ENCODE peak calls at places on chromosomes 7 and 10, in ten cellular contexts. R is MV-4-11; O is fibroblast of the conjunctiva; M is RCC 7860; F is NCI-H2107; U is activated naive CD8-positive, alpha-beta T cell treated with anti-CD3 and anti-CD28 coated beads for 36 hours; C is mesenteric fat pad; X is NT2/D1; Z is activated T-helper 1 cell treated with anti-CD3 and anti-CD28 coated beads, Interleukin-12 subunit alpha, Interleukin-12 subunit beta, Interleukin-2, Interleukin-4 antibody, amounts not matched to agents 30 ng/mL and 10 ng/mL and 1 ng/mL, durations not matched to agents 14 hours and 24 hours and 36 hours; J is NCI-H1105. L is an unnamed sample.

GRCh38 chr10:129771576-129772471 is 192.2 kb downstream of the EBF3 start:
- DNase-seq in F (no peak), C (peak), R (no peak), J (no peak), U (no peak), X (no peak), O (no peak), Z (no peak), M (no peak), L (no peak)

GRCh38 chr7:46315891-46316290 is 394.8 kb upstream of the IGFBP3 start:
- DNase-seq in Z (no peak), J (no peak), X (no peak), O (no peak), F (no peak), U (no peak), C (no peak), R (no peak), M (no peak), L (no peak)

GRCh38 chr10:60433684-60434083 is 44.0 kb upstream of the ANK3 start:
- DNase-seq in J (no peak), F (no peak), R (no peak), C (no peak), X (no peak), M (no peak), O (peak), Z (no peak), U (no peak), L (no peak)

GRCh38 chr7:148733496-148733895 is 34.8 kb downstream of the CUL1 start:
- DNase-seq in X (no peak), J (no peak), Z (no peak), F (no peak), M (no peak), C (no peak), U (no peak), R (no peak), O (no peak), L (no peak)

GRCh38 chr10:12196531-12197211 is 683 bp downstream of the CDC123 start:
- DNase-seq in U (no peak), O (no peak), R (no peak), C (no peak), J (no peak), M (no peak), Z (no peak), F (no peak), X (peak), L (no peak)

GRCh38 chr7:24336461-24336860 is 52.5 kb downstream of the NPY start:
- DNase-seq in R (no peak), J (no peak), O (no peak), Z (no peak), U (no peak), M (no peak), X (peak), C (no peak), F (peak), L (no peak)

GRCh38 chr7:157760004-157760730 is 423.4 kb downstream of the DNAJB6 start:
- DNase-seq in C (no peak), Z (no peak), U (no peak), R (peak), F (no peak), M (no peak), O (no peak), J (no peak), X (no peak), L (no peak)

GRCh38 chr10:124091646-124092269 is 1.6 kb downstream of the CHST15 start:
- DNase-seq in U (no peak), R (no peak), Z (no peak), M (no peak), C (no peak), O (no peak), F (no peak), X (no peak), J (no peak), L (no peak)

GRCh38 chr7:66265566-66265965 is 60.4 kb downstream of the TPST1 start:
- DNase-seq in F (no peak), J (no peak), O (no peak), U (no peak), M (peak), C (no peak), X (no peak), Z (no peak), R (peak), L (peak)